ENCODE peak calls at places on chromosomes 11 and 22, in four cellular contexts. P, N, L and X are unnamed samples. For H3K36me3, the result is how much of the 10 kb centered on the place peaks cover.

GRCh38 chr22:27022741-27023373 is 365.5 kb downstream of the MIAT start:
- DNase-seq in P (no peak), L (no peak), N (no peak), X (no peak)

GRCh38 chr11:77322926-77323590 is 21.6 kb upstream of the GDPD4 start:
- DNase-seq in P (no peak), N (no peak), L (no peak), X (no peak)

GRCh38 chr22:43442386-43443060 is 30.7 kb downstream of the MPPED1 start:
- DNase-seq in N (no peak), L (no peak), P (no peak), X (no peak)

GRCh38 chr11:36095716-36096115 is 151.9 kb downstream of the LDLRAD3 start:
- DNase-seq in P (no peak), N (no peak), L (no peak), X (no peak)

GRCh38 chr11:96149743-96150555 is 193.0 kb downstream of the MAML2 start:
- DNase-seq in N (no peak), L (no peak), P (peak), X (peak)

GRCh38 chr22:43205261-43205691 is 18.3 kb upstream of the TTLL12 start:
- DNase-seq in N (no peak), L (no peak), P (no peak), X (no peak)

GRCh38 chr22:50622723-50623327 is 5.1 kb downstream of the ARSA start:
- DNase-seq in L (no peak), P (peak), N (no peak), X (no peak)

GRCh38 chr11:107705027-107705426 is 6.8 kb downstream of the SLN start:
- DNase-seq in N (no peak), L (no peak), P (peak), X (no peak)

GRCh38 chr11:91396243-91397133 is 828.1 kb upstream of the FAT3 start:
- DNase-seq in P (no peak), L (no peak), N (no peak), X (no peak)

GRCh38 chr11:61975638-61976419 is 8.4 kb upstream of the FTH1 start:
- DNase-seq in N (no peak), P (no peak), L (no peak), X (no peak)

GRCh38 chr11:27672836-27673464 is 27.3 kb downstream of the BDNF start:
- DNase-seq in L (no peak), P (peak), N (no peak), X (no peak)

GRCh38 chr22:17009640-17010291 is 1.7 kb upstream of the GAB4 start:
- DNase-seq in L (no peak), P (no peak), N (no peak), X (no peak)

GRCh38 chr22:17007852-17008731 is at the start of gene GAB4:
- DNase-seq in N (no peak), L (no peak), P (no peak), X (no peak)

GRCh38 chr22:17012267-17012666 is 4.2 kb upstream of the GAB4 start:
- DNase-seq in P (no peak), L (no peak), N (no peak), X (no peak)

GRCh38 chr22:17007257-17007656 is 765 bp downstream of the GAB4 start:
- DNase-seq in P (no peak), L (no peak), N (no peak), X (no peak)
- H3K4me3 ChIP-seq in P (no peak), L (no peak), N (no peak), X (no peak)

DNA sequence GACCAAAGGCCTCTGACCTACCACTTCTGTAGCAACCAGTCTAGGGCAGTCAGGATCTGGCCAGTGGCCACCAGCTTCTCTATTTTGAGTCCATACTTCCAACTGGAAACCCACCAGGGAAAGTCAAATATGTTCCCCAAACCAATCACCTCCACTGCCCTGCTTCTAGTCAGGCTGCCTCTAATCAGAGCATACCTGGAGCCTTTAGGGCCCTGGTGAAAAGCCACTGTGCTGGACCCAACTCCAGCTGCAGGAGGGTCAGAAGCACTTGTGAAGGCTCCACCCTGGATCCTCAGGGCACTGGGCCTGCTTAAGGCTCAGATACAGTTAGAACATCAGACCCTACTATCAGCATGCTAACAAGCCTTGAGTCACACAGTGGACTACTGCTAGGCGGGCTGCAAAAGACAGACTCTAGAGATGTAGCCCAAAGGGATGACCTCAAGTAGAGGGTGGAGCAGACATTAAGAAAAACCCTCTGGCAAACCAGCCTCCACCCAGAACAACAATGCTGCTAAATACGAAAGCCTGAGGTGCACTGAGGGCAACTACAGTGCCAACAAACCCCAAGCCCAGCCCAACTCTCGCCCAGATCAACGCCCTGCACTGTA is 69.2 kb downstream of the DGCR2 start:
- DNase-seq in L (no peak), P (no peak), N (no peak), X (no peak)
- H3K36me3 ChIP-seq in L (under half), P (under half), N (under half), X (under half)

GRCh38 chr11:19742595-19743292 is 30.1 kb downstream of the NAV2 start:
- DNase-seq in P (peak), L (peak), N (no peak), X (no peak)
- TF ChIP-seq CTCF in P (peak), L (peak), N (peak), X (peak)

GRCh38 chr11:75403983-75404658 is 4.8 kb downstream of the RPS3 start:
- DNase-seq in P (no peak), L (no peak), N (no peak), X (no peak)
- H3K4me3 ChIP-seq in P (no peak), L (no peak), N (no peak), X (no peak)